ENCODE peak calls at places on chromosomes 13 and 19, in seven cellular contexts. K, O, X, R, S, D and N are unnamed samples.

GRCh38 chr13:64471916-64472315 is 2758.2 kb downstream of the PCDH9 start:
- DNase-seq in K (no peak), O (no peak), X (no peak), R (peak), S (peak), D (no peak), N (no peak)

GRCh38 chr19:31461814-31462539 is 112.7 kb upstream of the TSHZ3 start:
- DNase-seq in K (no peak), O (no peak), X (peak), R (no peak), S (no peak), D (no peak), N (no peak)

GRCh38 chr13:102369303-102369702 is 32.5 kb downstream of the FGF14 start:
- DNase-seq in K (no peak), O (no peak), X (no peak), R (no peak), S (no peak), D (no peak), N (no peak)

GRCh38 chr13:30607908-30608307 is 9.8 kb upstream of the USPL1 start:
- DNase-seq in K (no peak), O (peak), X (no peak), R (no peak), S (no peak), D (no peak), N (no peak)

GRCh38 chr13:106118050-106118449 is 417.4 kb downstream of the EFNB2 start:
- DNase-seq in K (no peak), O (no peak), X (no peak), R (no peak), S (peak), D (no peak), N (no peak)

GRCh38 chr13:27177852-27178251 is 6.2 kb upstream of the USP12 start:
- DNase-seq in K (peak), O (no peak), X (no peak), R (no peak), S (no peak), D (no peak), N (no peak)

GRCh38 chr19:57334191-57334590 is 13.9 kb downstream of the ZNF543 start:
- DNase-seq in K (no peak), O (no peak), X (no peak), R (no peak), S (peak), D (no peak), N (no peak)

GRCh38 chr19:19372656-19373416 is 32.6 kb upstream of the GATAD2A start:
- DNase-seq in K (peak), O (peak), X (no peak), R (peak), S (peak), D (no peak), N (peak)

GRCh38 chr13:110680852-110681251 is 25.1 kb downstream of the CARS2 start:
- DNase-seq in K (peak), O (no peak), X (no peak), R (peak), S (no peak), D (peak), N (peak)

GRCh38 chr13:113207890-113208423 is 512 bp downstream of the PCID2 start:
- DNase-seq in K (no peak), O (peak), X (no peak), R (no peak), S (peak), D (no peak), N (peak)

GRCh38 chr19:45439569-45440258 is 16.0 kb upstream of the ERCC1 start:
- DNase-seq in K (peak), O (peak), X (peak), R (peak), S (peak), D (peak), N (no peak)
- TF ChIP-seq POLR2A in K (peak), O (no peak), X (no peak), R (peak), S (peak), D (no peak), N (peak)

DNA sequence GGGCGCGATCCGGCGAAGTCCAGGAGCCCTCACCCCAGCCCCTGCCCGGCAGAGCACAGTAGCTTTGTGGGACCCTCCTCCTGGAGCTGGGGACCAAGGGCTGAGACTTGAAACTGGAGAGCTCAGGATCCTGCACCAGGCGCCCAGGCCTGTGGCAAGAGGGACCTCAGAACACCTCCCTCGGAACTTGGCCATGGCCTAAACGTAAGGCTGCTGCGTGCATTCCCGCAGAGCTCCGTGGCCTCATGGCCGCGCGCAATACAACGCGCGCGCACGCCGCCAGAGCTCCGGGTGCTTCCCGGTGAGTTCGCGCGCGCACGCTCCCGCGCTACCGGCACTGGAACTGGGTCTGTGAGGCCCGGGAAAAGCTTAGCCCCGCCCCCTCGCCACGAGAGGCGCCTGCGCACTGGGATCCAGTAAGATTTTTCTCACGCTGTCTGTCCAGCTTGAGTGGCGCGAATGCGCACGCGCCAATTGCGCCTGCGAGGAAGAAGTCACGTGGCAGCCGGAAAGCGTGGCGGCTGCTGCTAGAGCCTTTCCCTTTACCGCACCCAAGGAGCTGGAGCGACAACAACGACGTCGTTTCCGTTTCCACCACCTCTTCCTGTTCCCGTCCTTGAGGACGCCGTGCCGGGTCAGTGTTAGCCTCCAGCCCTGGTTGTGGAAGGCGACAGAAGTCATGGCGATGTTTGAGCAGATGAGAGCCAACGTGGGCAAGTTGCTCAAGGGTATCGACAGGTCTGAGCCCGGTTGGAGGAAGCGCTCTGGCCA is at the start of gene EIF3K:
- DNase-seq in K (peak), O (peak), X (peak), R (peak), S (peak), D (peak), N (peak)
- TF ChIP-seq POLR2A in K (peak), O (peak), X (peak), R (peak), S (peak), D (peak), N (peak)

GRCh38 chr19:33521480-33522370 is at the start of gene PEPD:
- DNase-seq in K (peak), O (peak), X (peak), R (peak), S (peak), D (peak), N (peak)
- TF ChIP-seq POLR2A in K (peak), O (peak), X (no peak), R (peak), S (peak), D (no peak), N (peak)

DNA sequence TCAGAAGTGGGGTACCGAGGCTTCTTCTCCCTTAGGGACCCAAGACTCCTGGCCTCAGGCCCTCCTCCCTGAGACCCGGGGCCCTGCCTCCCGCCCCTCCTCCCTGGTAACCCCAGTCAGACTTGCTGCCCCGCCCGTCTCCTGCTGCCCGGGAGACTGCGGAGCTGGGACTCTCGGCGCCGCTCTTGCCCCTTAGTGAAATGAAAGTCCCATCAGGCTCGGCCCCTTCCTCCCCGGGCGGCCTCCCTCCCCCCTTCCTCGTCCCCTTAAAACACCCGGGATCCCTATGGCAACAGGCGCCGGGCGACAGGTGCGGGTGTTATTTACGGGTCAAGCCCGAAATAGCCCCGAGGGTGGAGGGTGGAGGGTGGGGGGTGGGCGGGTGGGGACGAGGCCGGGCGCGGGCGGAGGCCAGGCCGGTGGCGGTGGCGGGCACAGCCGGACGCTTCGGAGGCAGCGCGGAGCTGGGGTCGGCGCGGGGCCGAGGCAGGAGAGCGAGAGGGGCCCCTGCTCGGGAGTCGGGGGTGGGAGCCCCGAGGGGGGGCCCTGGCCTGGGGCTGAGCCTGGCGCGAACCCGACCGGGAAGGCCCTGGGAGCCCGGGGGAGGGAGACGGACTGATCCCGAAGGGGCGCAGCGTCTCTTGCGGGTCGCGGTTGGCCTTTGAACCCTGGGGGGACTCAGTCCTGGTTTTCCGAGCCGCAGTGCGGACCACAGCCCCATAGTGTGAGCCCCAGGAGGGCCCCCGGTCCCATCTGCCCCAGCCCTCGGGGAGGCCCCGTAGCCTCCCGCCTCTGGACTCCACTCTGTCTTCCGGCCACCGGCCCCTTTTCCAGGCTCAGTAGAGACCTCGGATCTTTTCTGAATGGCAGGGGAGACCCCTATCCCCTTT is at the start of gene CACNG6:
- DNase-seq in K (peak), O (no peak), X (no peak), R (peak), S (no peak), D (no peak), N (peak)
- TF ChIP-seq POLR2A in K (no peak), O (no peak), X (no peak), R (peak), S (no peak), D (no peak), N (peak)

GRCh38 chr19:15894359-15894758 is 3.5 kb downstream of the CYP4F2 start:
- DNase-seq in K (no peak), O (no peak), X (no peak), R (no peak), S (no peak), D (no peak), N (no peak)

GRCh38 chr19:15900504-15900903 is 2.6 kb upstream of the CYP4F2 start:
- DNase-seq in K (no peak), O (no peak), X (peak), R (no peak), S (no peak), D (no peak), N (no peak)

GRCh38 chr19:15895876-15896430 is 1.9 kb downstream of the CYP4F2 start:
- DNase-seq in K (no peak), O (no peak), X (no peak), R (no peak), S (no peak), D (no peak), N (no peak)

GRCh38 chr19:15897738-15898276 is at the start of gene CYP4F2:
- DNase-seq in K (peak), O (peak), X (peak), R (no peak), S (no peak), D (no peak), N (no peak)

GRCh38 chr19:15897026-15897737 is 692 bp downstream of the CYP4F2 start:
- DNase-seq in K (no peak), O (no peak), X (peak), R (no peak), S (no peak), D (no peak), N (no peak)
- TF ChIP-seq POLR2A in K (no peak), O (no peak), X (no peak), R (no peak), S (no peak), D (no peak), N (no peak)

DNA sequence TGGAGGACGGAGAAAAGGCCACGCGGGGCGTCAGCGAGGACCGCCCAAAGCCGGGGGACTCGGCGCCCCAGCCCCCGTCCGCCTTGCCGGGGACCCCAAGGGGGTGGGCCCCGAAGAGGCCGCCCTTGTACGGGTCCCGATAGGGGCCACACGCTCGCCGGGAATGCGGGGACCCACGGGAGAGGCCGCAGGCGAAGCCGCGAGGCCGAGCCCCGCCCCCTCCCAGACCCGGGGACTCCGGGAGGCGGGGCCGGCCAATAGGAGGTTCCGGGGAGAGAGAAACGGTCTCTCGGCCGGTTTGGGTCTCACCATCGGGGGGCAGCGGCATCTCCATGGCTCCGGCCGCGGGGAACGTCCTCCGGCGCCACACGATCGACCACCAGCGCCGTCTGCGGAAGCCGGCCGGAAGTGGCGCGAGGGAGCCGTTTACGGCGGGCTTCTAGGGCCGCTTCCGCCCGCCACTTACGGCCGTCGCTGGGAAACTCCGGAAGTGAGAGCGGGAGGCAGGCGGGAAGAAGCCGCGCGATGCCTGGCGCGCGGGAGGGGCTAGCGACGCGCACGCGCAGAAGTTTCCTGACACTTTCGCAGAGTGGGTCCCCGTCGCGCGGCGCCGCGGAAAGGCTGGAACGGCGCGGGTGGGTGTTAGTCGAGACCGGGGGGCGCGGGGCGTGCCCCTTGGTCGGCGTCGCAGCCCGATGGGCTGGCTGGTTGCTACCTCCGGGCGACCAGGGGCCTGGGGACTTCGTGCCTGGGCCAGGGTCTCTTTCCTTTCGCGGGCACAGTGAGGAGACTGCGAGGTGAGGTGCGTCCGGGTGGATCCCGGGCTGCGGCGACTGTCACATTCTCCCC is at the start of gene CHERP:
- DNase-seq in K (peak), O (peak), X (peak), R (peak), S (peak), D (peak), N (peak)
- TF ChIP-seq POLR2A in K (peak), O (peak), X (peak), R (peak), S (peak), D (no peak), N (peak)

DNA sequence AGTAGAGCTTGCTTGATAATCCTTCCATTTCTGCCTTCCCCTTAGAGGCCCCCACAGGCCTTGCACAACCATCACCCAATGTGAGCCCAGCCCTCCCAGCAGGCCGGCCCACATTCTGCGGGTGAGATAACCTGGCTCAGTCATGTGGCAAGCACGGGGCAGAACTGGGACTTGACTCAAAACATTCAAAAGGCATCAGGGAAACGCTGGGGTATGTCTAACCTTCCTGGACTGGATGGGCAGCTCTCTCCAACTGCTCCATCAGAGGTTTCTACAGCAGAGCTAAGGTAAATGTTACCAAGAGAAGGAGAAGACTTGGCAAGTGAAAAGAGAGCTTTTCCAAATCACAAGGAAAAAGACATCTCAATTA is 24.8 kb downstream of the EPS15L1 start:
- DNase-seq in K (peak), O (peak), X (no peak), R (no peak), S (peak), D (peak), N (no peak)
- TF ChIP-seq POLR2A in K (no peak), O (no peak), X (no peak), R (no peak), S (no peak), D (no peak), N (no peak)

GRCh38 chr13:50893211-50893852 is 16.3 kb upstream of the RNASEH2B start:
- DNase-seq in K (no peak), O (no peak), X (no peak), R (no peak), S (peak), D (no peak), N (no peak)

GRCh38 chr13:50894042-50894441 is 15.5 kb upstream of the RNASEH2B start:
- DNase-seq in K (no peak), O (no peak), X (no peak), R (no peak), S (no peak), D (no peak), N (no peak)

GRCh38 chr13:50891206-50891605 is 18.4 kb upstream of the RNASEH2B start:
- DNase-seq in K (no peak), O (no peak), X (no peak), R (no peak), S (no peak), D (no peak), N (no peak)

GRCh38 chr13:50894504-50894903 is 15.1 kb upstream of the RNASEH2B start:
- DNase-seq in K (no peak), O (no peak), X (no peak), R (no peak), S (no peak), D (no peak), N (no peak)

GRCh38 chr13:50892162-50892944 is 17.2 kb upstream of the RNASEH2B start:
- DNase-seq in K (no peak), O (peak), X (no peak), R (no peak), S (no peak), D (no peak), N (no peak)
- TF ChIP-seq POLR2A in K (no peak), O (no peak), X (no peak), R (no peak), S (no peak), D (no peak), N (no peak)

GRCh38 chr19:42229263-42229854 is 9.2 kb downstream of the ZNF526 start:
- DNase-seq in K (no peak), O (no peak), X (no peak), R (no peak), S (no peak), D (no peak), N (no peak)

GRCh38 chr19:42226886-42227285 is 6.8 kb downstream of the ZNF526 start:
- DNase-seq in K (no peak), O (no peak), X (no peak), R (no peak), S (peak), D (no peak), N (no peak)

GRCh38 chr19:42228640-42229039 is 8.5 kb downstream of the ZNF526 start:
- DNase-seq in K (no peak), O (no peak), X (no peak), R (no peak), S (no peak), D (no peak), N (no peak)

GRCh38 chr19:42232435-42232834 is 10.0 kb downstream of the GSK3A start:
- DNase-seq in K (no peak), O (no peak), X (no peak), R (no peak), S (no peak), D (no peak), N (no peak)

DNA sequence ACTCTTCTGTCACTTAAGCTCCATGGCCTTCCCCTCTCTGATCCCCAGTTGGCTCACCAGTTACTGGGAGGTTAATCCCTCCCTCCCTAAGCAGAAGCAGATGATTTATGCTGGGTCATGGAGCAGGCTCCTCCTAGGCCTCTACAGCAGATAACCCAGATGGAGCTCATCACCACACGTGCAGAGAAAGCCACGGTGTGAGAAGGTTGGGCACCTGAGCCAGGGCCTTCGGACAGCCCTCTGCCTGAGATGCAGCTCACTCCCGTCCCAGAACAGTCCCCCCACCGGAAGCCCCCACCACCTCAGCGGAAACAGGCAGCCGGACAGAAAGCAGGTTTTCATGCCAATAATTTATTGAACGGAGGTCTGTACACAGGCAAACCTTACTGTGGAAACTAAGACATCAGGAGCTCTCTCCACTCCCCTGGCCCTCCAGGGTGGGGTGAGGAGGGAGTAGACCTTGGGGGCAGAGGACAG is 9.8 kb downstream of the ZNF526 start:
- DNase-seq in K (no peak), O (no peak), X (no peak), R (no peak), S (peak), D (no peak), N (no peak)
- TF ChIP-seq POLR2A in K (peak), O (no peak), X (no peak), R (no peak), S (no peak), D (no peak), N (no peak)